ENCODE peak calls at places on chromosomes 2 and 18, in five cellular contexts. I, V, G, M and F are unnamed samples.

GRCh38 chr2:71687412-71687811 is 234.1 kb downstream of the DYSF start:
- DNase-seq in I (no peak), V (no peak), G (no peak), M (no peak), F (no peak)

GRCh38 chr2:64404743-64405142 is 49.2 kb upstream of the LGALSL start:
- DNase-seq in M (no peak), I (peak; percentile 45), G (peak; percentile 72), V (no peak), F (no peak)

GRCh38 chr2:96485350-96485749 is 19.8 kb downstream of the NEURL3 start:
- DNase-seq in V (no peak), M (no peak), G (no peak), I (no peak), F (no peak)

GRCh38 chr2:171260471-171261424 is 100.1 kb upstream of the TLK1 start:
- DNase-seq in V (peak; percentile 15), G (no peak), M (no peak), I (no peak), F (no peak)

GRCh38 chr2:235390108-235390815 is 103.6 kb upstream of the AGAP1 start:
- DNase-seq in M (no peak), I (no peak), G (no peak), V (peak; percentile 68), F (no peak)

GRCh38 chr2:100819365-100820345 is at the start of gene NPAS2:
- DNase-seq in V (no peak), I (peak; percentile 75), M (no peak), G (peak; percentile 82), F (peak; percentile 78)

GRCh38 chr2:3557588-3558204 is 437 bp downstream of the RNASEH1 start:
- DNase-seq in I (no peak), V (no peak), M (no peak), G (no peak), F (no peak)

GRCh38 chr2:210502997-210503621 is 26.6 kb upstream of the LANCL1 start:
- DNase-seq in V (peak; percentile 48), I (peak; percentile 69), G (peak; percentile 57), M (peak; percentile 13), F (peak; percentile 53)

GRCh38 chr2:219727771-219728429 is 100.5 kb downstream of the SLC4A3 start:
- DNase-seq in M (no peak), G (no peak), I (peak; percentile 45), V (no peak), F (no peak)

GRCh38 chr2:106197878-106198277 is 3.8 kb upstream of the UXS1 start:
- DNase-seq in V (no peak), G (no peak), I (peak; percentile 88), M (no peak), F (no peak)

GRCh38 chr2:217954469-217954868 is 48.3 kb downstream of the TNS1 start:
- DNase-seq in V (no peak), M (no peak), G (no peak), I (no peak), F (no peak)

GRCh38 chr18:34976899-34977786 is 64.1 kb upstream of the MAPRE2 start:
- DNase-seq in G (peak; percentile 78), I (peak; percentile 58), V (peak; percentile 72), M (no peak), F (peak; percentile 86)

GRCh38 chr18:77129150-77129551 is 3.4 kb downstream of the MBP start:
- DNase-seq in G (no peak), M (no peak), I (peak; percentile 92), V (no peak), F (no peak)

DNA sequence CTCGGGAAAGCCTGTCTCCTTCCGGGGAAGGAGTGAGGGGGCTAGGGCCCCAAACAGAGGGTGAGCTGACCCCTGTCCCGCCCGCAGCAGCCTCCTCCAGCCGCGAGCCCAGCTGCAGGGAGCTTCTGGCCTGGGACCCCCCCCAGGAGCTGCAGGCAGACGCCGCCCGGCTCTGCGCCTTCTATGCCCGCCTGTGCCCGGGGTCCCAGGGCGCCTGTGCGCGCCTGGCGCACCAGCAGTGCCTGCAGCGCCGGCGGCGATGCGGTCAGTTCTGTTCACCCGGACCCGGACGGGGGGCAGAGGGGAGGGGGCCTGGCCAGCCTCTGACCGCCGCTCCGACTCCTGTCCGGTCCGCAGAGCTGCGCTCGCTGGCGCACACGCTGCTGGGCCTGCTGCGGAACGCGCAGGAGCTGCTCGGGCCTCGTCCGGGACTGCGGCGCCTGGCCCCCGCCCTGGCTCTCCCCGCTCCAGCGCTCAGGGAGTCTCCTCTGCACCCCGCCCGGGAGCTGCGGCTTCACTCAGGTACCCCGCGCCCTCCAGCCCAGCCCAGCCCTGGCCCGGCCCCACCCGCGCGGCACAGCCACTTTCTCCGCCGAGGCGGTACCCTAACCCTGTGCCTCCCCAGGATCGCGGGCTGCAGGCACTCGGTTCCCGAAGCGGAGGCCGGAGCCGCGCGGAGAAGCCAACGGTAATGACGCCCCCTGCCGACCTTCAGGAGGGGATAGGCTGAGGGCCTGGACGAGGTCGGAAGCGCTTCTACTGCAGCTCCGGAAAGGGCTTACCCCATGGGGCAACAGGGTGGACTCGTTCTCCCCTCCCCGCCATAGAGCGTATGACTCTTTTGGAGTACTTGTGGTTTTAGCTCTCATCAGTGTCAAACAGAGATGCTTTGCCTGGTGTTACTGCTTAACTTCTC is 2.0 kb upstream of the CHRND start:
- DNase-seq in I (peak; percentile 49), G (peak; percentile 92), V (peak; percentile 57), M (no peak), F (peak; percentile 87)
- H3K4me3 ChIP-seq in I (peak overlapping the region; percentile 42), G (peak overlapping the region; percentile 56), V (no peak overlapping the region), M (peak overlapping the region; percentile 16), F (no peak overlapping the region)

GRCh38 chr2:74261204-74261864 is 62.9 kb downstream of the MTHFD2 start:
- DNase-seq in M (peak; percentile 31), G (peak; percentile 74), V (no peak), I (peak; percentile 43), F (peak; percentile 61)

GRCh38 chr2:74260495-74260894 is 62.1 kb downstream of the MTHFD2 start:
- DNase-seq in V (no peak), I (no peak), G (no peak), M (no peak), F (no peak)

GRCh38 chr2:74262681-74263080 is 64.3 kb downstream of the MTHFD2 start:
- DNase-seq in V (no peak), G (no peak), M (no peak), I (no peak), F (no peak)

GRCh38 chr2:74255660-74256228 is 57.3 kb downstream of the MTHFD2 start:
- DNase-seq in M (no peak), G (no peak), I (no peak), V (no peak), F (no peak)

GRCh38 chr2:74259191-74259590 is 60.8 kb downstream of the MTHFD2 start:
- DNase-seq in I (no peak), G (no peak), V (no peak), M (no peak), F (no peak)
- TF ChIP-seq EZH2phosphoT487 in I (no peak), G (no peak), V (no peak), M (no peak), F (no peak)

GRCh38 chr18:10519999-10520935 is 5.6 kb upstream of the NAPG start:
- DNase-seq in V (peak; percentile 86), G (peak; percentile 93), I (peak; percentile 98), M (peak; percentile 73), F (peak; percentile 73)
- H3K4me3 ChIP-seq in V (no peak overlapping the region), G (no peak overlapping the region), I (peak overlapping the region; percentile 35), M (no peak overlapping the region), F (peak overlapping the region; percentile 37)

DNA sequence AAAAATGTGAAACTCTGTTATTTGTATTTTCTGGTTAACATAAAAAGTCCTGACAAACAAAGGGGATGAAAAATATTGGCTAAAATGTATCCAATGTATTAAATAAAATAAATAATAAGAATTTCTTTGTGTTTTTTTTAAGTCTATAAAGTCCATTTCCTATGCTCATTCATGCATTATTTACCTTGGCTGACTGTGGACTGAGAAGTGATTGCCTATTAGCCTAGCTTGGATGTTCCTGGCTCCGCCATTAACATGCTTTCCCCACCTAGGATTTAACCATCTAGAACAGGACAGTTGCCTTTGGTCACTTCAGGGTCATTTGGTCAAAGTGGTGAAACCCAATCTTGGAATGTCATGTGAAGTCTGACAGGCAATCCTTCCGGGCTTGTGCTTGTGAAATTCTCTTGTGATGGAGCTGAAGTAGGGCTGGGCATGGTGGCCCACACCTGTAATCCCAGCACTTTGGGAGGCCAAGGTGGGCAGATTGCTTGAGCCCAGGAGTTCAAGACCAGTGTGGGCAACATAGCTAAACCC is 60.4 kb upstream of the TANC1 start:
- DNase-seq in G (no peak), I (no peak), V (no peak), M (no peak), F (no peak)
- TF ChIP-seq EZH2phosphoT487 in G (no peak), I (no peak), V (no peak), M (no peak), F (no peak)

GRCh38 chr2:224036731-224037376 is 2.2 kb downstream of the SERPINE2 start:
- DNase-seq in I (peak; percentile 60), V (no peak), M (no peak), G (no peak), F (no peak)

GRCh38 chr2:224038830-224039079 is 331 bp downstream of the SERPINE2 start:
- DNase-seq in V (no peak), I (no peak), G (no peak), M (no peak), F (no peak)

GRCh38 chr2:224039080-224039769 is at the start of gene SERPINE2:
- DNase-seq in I (peak; percentile 78), V (no peak), M (peak; percentile 52), G (peak; percentile 88), F (peak; percentile 82)

GRCh38 chr2:224039770-224040088 is 643 bp upstream of the SERPINE2 start:
- DNase-seq in I (no peak), G (no peak), V (no peak), M (no peak), F (no peak)

DNA sequence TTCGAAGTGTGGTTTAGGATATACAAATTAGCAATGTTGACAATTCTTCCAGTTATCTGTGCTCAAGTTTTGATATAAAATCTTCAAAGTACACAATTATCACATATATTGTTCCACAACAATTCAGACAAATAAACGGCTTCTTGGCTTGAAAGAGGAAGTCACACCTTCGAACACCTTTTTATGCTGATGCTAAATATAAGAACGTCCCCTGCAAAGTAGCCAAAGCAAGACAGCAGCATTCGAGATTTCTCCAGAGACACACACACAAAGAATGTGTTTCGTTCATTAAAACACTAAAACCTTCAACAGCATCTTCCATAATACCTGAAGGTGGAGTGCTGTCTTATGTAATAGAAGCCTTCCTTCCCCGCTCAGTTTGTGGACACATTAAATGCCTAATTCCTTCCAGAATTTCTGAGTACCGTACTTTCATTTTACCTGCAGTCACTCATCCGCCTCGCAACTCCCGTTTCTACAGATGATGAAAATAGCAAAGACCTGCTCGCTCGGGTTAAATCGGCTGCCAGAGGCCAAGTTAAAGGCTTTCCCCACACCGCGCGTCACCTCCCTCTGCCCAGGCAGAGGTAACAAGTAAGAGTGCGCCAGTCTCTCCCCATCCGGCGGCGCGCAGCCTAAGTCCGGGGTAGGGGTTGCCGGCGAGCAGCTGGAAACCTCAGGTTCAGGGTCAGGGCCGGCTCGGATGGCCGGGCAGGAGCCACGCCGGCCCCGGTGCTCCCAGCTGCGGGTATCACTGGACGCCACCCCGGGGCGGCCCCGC is 847 bp downstream of the SERPINE2 start:
- DNase-seq in G (peak; percentile 61), V (peak; percentile 8), M (no peak), I (peak; percentile 70), F (no peak)
- H3K4me3 ChIP-seq in G (peak overlapping the region; percentile 86), V (no peak overlapping the region), M (peak overlapping the region; percentile 72), I (peak overlapping the region; percentile 93), F (peak overlapping the region; percentile 85)

GRCh38 chr18:47745227-47745626 is 185.2 kb downstream of the SMAD2 start:
- DNase-seq in V (no peak), G (no peak), M (no peak), I (no peak), F (no peak)
- TF ChIP-seq EZH2phosphoT487 in V (no peak), G (no peak), M (no peak), I (no peak), F (no peak)